ENCODE peak calls at places on chromosomes 4 and X, in nine cellular contexts. E, V, I, R, Q, B, F, Z and H are unnamed samples. For H3K36me3, the result is how much of the 10 kb centered on the place peaks cover.

GRCh38 chr4:35516102-35516501 is 728.2 kb downstream of the ARAP2 start:
- DNase-seq in R (no peak), B (no peak), V (no peak), I (peak), E (no peak), Q (no peak), F (no peak), Z (no peak), H (no peak)

GRCh38 chr4:182219400-182219799 is 23.8 kb upstream of the TENM3 start:
- DNase-seq in B (no peak), F (no peak), I (no peak), V (no peak), E (no peak), Z (no peak), Q (no peak), R (no peak), H (no peak)

GRCh38 chr4:4411906-4412305 is 25.0 kb downstream of the NSG1 start:
- DNase-seq in Z (no peak), I (no peak), V (no peak), Q (no peak), F (no peak), E (no peak), B (no peak), R (no peak), H (no peak)

GRCh38 chr4:54541426-54542118 is 116.2 kb upstream of the KIT start:
- DNase-seq in Q (no peak), Z (no peak), V (no peak), R (no peak), B (no peak), I (no peak), F (no peak), E (no peak), H (no peak)

GRCh38 chr4:150211016-150211415 is 132.8 kb downstream of the DCLK2 start:
- DNase-seq in Z (no peak), V (no peak), F (no peak), I (no peak), Q (peak), E (no peak), R (no peak), B (no peak), H (no peak)

GRCh38 chr4:153497988-153498967 is 32.1 kb downstream of the TMEM131L start:
- DNase-seq in R (peak), I (no peak), F (no peak), V (no peak), Z (no peak), Q (no peak), B (no peak), E (no peak), H (no peak)

GRCh38 chr4:99949034-99949998 is 759 bp downstream of the H2AZ1 start:
- DNase-seq in V (peak), Z (peak), I (peak), E (peak), R (peak), Q (peak), F (peak), B (peak), H (peak)

GRCh38 chrX:10634681-10635161 is 14.3 kb upstream of the MID1 start:
- DNase-seq in V (no peak), R (peak), F (no peak), I (peak), Z (no peak), B (no peak), E (no peak), Q (no peak), H (no peak)

GRCh38 chrX:105969487-105969886 is 69.0 kb downstream of the SERPINA7 start:
- DNase-seq in F (no peak), R (no peak), Q (no peak), Z (no peak), V (no peak), E (no peak), B (no peak), I (no peak), H (no peak)

GRCh38 chrX:105973387-105973739 is 65.2 kb downstream of the SERPINA7 start:
- DNase-seq in R (no peak), F (no peak), I (no peak), V (no peak), B (no peak), E (no peak), Q (no peak), Z (no peak), H (no peak)

GRCh38 chrX:105975382-105975781 is 63.1 kb downstream of the SERPINA7 start:
- DNase-seq in I (peak), B (no peak), Z (no peak), E (no peak), V (no peak), R (no peak), Q (no peak), F (no peak), H (no peak)

DNA sequence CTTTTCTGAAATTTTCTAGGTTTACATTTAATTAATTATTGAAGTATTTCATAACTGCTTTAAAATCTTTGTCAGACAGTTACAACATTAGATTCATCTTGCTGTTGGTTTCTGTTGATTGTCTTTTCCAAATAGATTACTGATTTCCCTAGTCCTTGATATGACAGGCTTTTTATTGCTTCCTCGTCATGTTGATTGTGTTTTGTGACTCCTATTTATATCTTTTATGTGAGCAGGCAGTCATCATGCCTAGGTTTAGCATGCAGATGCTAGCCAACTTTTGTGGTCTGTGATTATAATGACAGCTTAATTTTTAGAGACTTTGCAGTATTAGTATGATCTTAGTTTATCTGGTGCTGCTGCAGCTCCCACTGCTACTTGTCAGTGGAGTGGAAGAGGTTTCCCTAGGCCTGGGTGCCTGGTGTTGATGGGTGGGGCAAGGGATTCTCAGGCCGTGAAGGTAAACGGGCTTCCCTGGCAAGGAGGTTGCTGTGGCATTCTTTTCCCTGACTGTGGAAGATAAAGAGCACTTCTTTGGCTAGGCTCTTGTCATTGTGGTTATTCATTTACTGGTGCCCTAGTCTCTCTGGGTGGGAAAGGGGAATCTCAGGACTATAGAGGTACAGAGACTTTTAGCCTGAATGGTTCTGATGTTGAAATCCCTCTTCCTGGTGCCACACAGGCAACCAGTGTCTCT is 65.7 kb downstream of the SERPINA7 start:
- DNase-seq in R (no peak), Q (no peak), E (no peak), B (no peak), V (no peak), Z (peak), F (no peak), I (no peak), H (no peak)
- H3K4me3 ChIP-seq in R (no peak), Q (no peak), E (no peak), B (no peak), V (no peak), Z (no peak), F (no peak), I (no peak), H (no peak)

GRCh38 chrX:150983526-150984163 is 510 bp downstream of the HMGB3 start:
- DNase-seq in E (no peak), F (no peak), I (no peak), Q (no peak), B (no peak), R (no peak), Z (no peak), V (no peak), H (no peak)
- TF ChIP-seq CTCF in E (no peak), F (no peak), I (no peak), Q (no peak), B (no peak), R (no peak), Z (no peak), V (no peak), H (no peak)

GRCh38 chr4:106340774-106341173 is 24.4 kb downstream of the AIMP1 start:
- DNase-seq in Z (no peak), I (no peak), V (no peak), R (no peak), E (no peak), B (no peak), F (no peak), Q (no peak), H (no peak)
- H3K36me3 ChIP-seq in Z (under half), I (under half), V (under half), R (under half), E (under half), B (under half), F (under half), Q (under half), H (under half)

DNA sequence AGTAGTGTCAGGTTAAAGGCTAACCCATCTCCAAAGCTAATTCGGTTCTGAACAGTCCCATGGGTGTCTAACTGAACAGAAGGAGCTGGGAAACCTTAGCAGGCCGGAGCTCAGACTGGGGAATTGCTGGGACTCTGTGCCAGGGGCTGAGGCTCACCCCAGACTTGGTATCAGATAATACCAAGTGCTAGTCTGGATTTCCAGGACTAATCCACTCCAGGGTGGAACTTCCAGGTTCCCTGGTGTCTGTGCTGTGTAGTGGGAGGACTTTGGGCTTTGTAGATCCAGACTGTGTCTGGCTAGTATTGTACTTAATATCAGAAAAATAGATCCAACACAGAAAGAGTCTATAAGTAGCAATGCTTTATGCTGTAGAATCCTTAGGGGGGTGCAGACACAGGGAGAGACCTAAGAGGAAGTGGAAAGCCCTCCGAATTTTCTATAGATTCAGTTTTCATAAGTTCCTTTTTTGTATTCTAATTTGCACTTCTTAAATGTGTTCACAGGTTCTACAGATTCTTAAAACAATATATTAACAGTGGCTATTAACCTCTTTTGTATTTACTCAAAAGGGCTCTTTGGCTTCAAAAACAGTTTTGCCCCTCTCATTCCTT is 4.1 kb downstream of the ZNF827 start:
- DNase-seq in Q (no peak), E (no peak), B (no peak), V (no peak), I (no peak), Z (no peak), R (no peak), F (no peak), H (no peak)
- H3K4me3 ChIP-seq in Q (no peak), E (no peak), B (no peak), V (no peak), I (no peak), Z (no peak), R (no peak), F (no peak), H (no peak)

GRCh38 chr4:186930024-186930423 is 206.4 kb upstream of the FAT1 start:
- DNase-seq in I (no peak), B (no peak), Z (no peak), R (no peak), E (no peak), F (no peak), V (no peak), Q (no peak), H (no peak)

GRCh38 chr4:186931519-186931918 is 207.9 kb upstream of the FAT1 start:
- DNase-seq in F (no peak), V (no peak), E (no peak), Z (no peak), I (peak), B (no peak), Q (no peak), R (no peak), H (no peak)

GRCh38 chr4:186932631-186933150 is 209.0 kb upstream of the FAT1 start:
- DNase-seq in I (no peak), E (no peak), R (no peak), Z (no peak), Q (no peak), V (no peak), F (no peak), B (no peak), H (no peak)

GRCh38 chr4:186934255-186934654 is 210.6 kb upstream of the FAT1 start:
- DNase-seq in F (no peak), V (no peak), Z (peak), I (no peak), B (no peak), Q (no peak), E (no peak), R (no peak), H (no peak)

GRCh38 chr4:186932196-186932595 is 208.5 kb upstream of the FAT1 start:
- DNase-seq in Z (no peak), F (no peak), E (no peak), V (no peak), I (no peak), B (no peak), Q (no peak), R (no peak), H (no peak)
- TF ChIP-seq CTCF in Z (no peak), F (no peak), E (no peak), V (no peak), I (no peak), B (no peak), Q (no peak), R (no peak), H (no peak)

GRCh38 chr4:1964971-1965370 is 43.8 kb downstream of the NELFA start:
- DNase-seq in E (no peak), Q (no peak), V (no peak), R (no peak), B (no peak), Z (no peak), I (no peak), F (no peak), H (no peak)
- H3K36me3 ChIP-seq in E (under half), Q (under half), V (under half), R (under half), B (under half), Z (under half), I (under half), F (under half), H (under half)

GRCh38 chrX:72101597-72102037 is 30.1 kb downstream of the RTL5 start:
- DNase-seq in B (no peak), I (no peak), F (no peak), V (no peak), E (no peak), R (no peak), Z (no peak), Q (no peak), H (no peak)
- H3K4me3 ChIP-seq in B (no peak), I (no peak), F (no peak), V (no peak), E (no peak), R (no peak), Z (no peak), Q (no peak), H (no peak)